ENCODE peak calls at places on chromosomes 6 and 20, in five cellular contexts. One of them, this sample, is unnamed.

GRCh38 chr20:13105864-13106457 is 97.2 kb downstream of the SPTLC3 start:
- DNase-seq in A549: peak
- DNase-seq in NCI-H1105 treated with DMSO at 0.1 percent for 48 hours: peak
- DNase-seq in astrocyte of the spinal cord: peak
- DNase-seq in NCI-H526: peak
- DNase-seq in this sample: peak

GRCh38 chr20:62995898-62996595 is 10.7 kb downstream of the BHLHE23 start:
- DNase-seq in NCI-H526: no peak
- DNase-seq in A549: no peak
- DNase-seq in astrocyte of the spinal cord: no peak
- DNase-seq in NCI-H1105 treated with DMSO at 0.1 percent for 48 hours: no peak
- DNase-seq in this sample: no peak

GRCh38 chr20:14406495-14406894 is 69.1 kb upstream of the FLRT3 start:
- DNase-seq in A549: peak
- DNase-seq in astrocyte of the spinal cord: no peak
- DNase-seq in NCI-H526: no peak
- DNase-seq in NCI-H1105 treated with DMSO at 0.1 percent for 48 hours: no peak
- DNase-seq in this sample: peak

GRCh38 chr20:36525620-36526365 is 15.5 kb upstream of the MYL9 start:
- DNase-seq in NCI-H1105 treated with DMSO at 0.1 percent for 48 hours: no peak
- DNase-seq in A549: no peak
- DNase-seq in astrocyte of the spinal cord: no peak
- DNase-seq in NCI-H526: no peak
- DNase-seq in this sample: no peak

GRCh38 chr6:24985313-24985712 is 49.6 kb upstream of the RIPOR2 start:
- DNase-seq in astrocyte of the spinal cord: no peak
- DNase-seq in NCI-H526: no peak
- DNase-seq in NCI-H1105 treated with DMSO at 0.1 percent for 48 hours: peak
- DNase-seq in A549: no peak
- DNase-seq in this sample: no peak

GRCh38 chr20:25453035-25453810 is 45.8 kb downstream of the GINS1 start:
- DNase-seq in NCI-H1105 treated with DMSO at 0.1 percent for 48 hours: peak
- DNase-seq in astrocyte of the spinal cord: peak
- DNase-seq in NCI-H526: no peak
- DNase-seq in A549: peak
- DNase-seq in this sample: peak

GRCh38 chr20:51087306-51087705 is 64.4 kb upstream of the KCNG1 start:
- DNase-seq in NCI-H1105 treated with DMSO at 0.1 percent for 48 hours: no peak
- DNase-seq in astrocyte of the spinal cord: no peak
- DNase-seq in A549: no peak
- DNase-seq in NCI-H526: no peak
- DNase-seq in this sample: no peak

GRCh38 chr6:20301256-20301655 is 89.0 kb upstream of the MBOAT1 start:
- DNase-seq in NCI-H526: no peak
- DNase-seq in astrocyte of the spinal cord: no peak
- DNase-seq in NCI-H1105 treated with DMSO at 0.1 percent for 48 hours: no peak
- DNase-seq in A549: no peak
- DNase-seq in this sample: no peak

GRCh38 chr6:155936551-155936950 is 480.9 kb upstream of the NOX3 start:
- DNase-seq in A549: no peak
- DNase-seq in astrocyte of the spinal cord: no peak
- DNase-seq in NCI-H1105 treated with DMSO at 0.1 percent for 48 hours: no peak
- DNase-seq in NCI-H526: no peak
- DNase-seq in this sample: no peak